ENCODE peak calls at places on chromosomes 4 and X, in seven cellular contexts. S is upper lobe of right lung, L is A673, X is IMR-90, V is transverse colon, M is sigmoid colon, C is breast epithelium. Z is an unnamed sample.

GRCh38 chrX:72245461-72246089 is 6.7 kb upstream of the ERCC6L start:
- DNase-seq in V (peak; percentile 73), C (no peak), M (no peak), L (peak; percentile 82), X (peak; percentile 61), S (no peak), Z (no peak)

GRCh38 chr4:101050088-101050835 is 297.1 kb downstream of the PPP3CA start:
- DNase-seq in M (no peak), X (no peak), V (no peak), C (no peak), L (no peak), S (no peak), Z (no peak)

GRCh38 chr4:112266823-112267222 is 18.9 kb downstream of the TIFA start:
- DNase-seq in C (no peak), L (peak; percentile 28), S (no peak), X (peak; percentile 52), V (no peak), M (no peak), Z (no peak)

GRCh38 chr4:113947484-113947883 is 32.0 kb downstream of the ARSJ start:
- DNase-seq in L (no peak), C (no peak), M (no peak), S (no peak), V (no peak), X (no peak), Z (no peak)

GRCh38 chrX:17669458-17669857 is 67.8 kb upstream of the SCML1 start:
- DNase-seq in L (no peak), X (no peak), S (no peak), M (no peak), C (no peak), V (no peak), Z (no peak)

GRCh38 chr4:11428701-11429571 is at the start of gene HS3ST1:
- DNase-seq in S (peak; percentile 88), M (peak; percentile 87), V (peak; percentile 91), C (peak; percentile 70), X (peak; percentile 8), L (no peak), Z (peak; percentile 80)

GRCh38 chr4:156790866-156791265 is 180.7 kb downstream of the PDGFC start:
- DNase-seq in X (peak; percentile 73), C (no peak), L (peak; percentile 49), V (no peak), M (no peak), S (no peak), Z (no peak)

GRCh38 chr4:47837582-47838294 is at the start of gene CORIN:
- DNase-seq in C (no peak), M (no peak), L (no peak), X (no peak), S (peak; percentile 70), V (peak; percentile 27), Z (no peak)

GRCh38 chr4:3781193-3781886 is 15.2 kb downstream of the ADRA2C start:
- DNase-seq in M (no peak), C (no peak), X (no peak), V (no peak), S (no peak), L (peak; percentile 26), Z (no peak)

GRCh38 chr4:55637272-55637820 is 1.2 kb upstream of the NMU start:
- DNase-seq in S (no peak), X (no peak), M (no peak), C (no peak), L (no peak), V (no peak), Z (no peak)

DNA sequence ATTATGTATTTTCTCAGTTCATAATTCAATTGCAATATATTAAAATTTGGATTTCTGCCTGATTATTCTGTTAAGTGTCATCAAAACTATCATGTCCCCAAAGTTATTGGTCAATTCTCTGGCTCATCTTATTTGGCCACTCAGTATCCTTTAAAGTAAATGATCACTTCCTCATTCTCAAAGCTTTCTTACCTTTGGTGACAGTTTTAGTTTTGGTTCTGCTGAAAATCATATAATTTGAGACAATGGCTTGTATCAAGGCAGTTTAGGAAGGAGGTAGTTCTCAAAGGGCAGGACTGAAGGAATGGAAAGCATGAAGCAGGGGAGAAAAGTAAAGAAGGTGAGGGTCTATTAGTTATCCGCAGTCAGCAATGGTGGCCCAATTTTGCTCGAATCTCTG is 1832.1 kb downstream of the ARAP2 start:
- DNase-seq in S (no peak), L (no peak), M (no peak), C (no peak), V (no peak), X (no peak), Z (no peak)
- TF ChIP-seq CTCF in S (no peak), L (no peak), M (no peak), C (no peak), V (no peak), X (no peak), Z (no peak)

GRCh38 chr4:145307763-145308430 is 127.5 kb upstream of the OTUD4 start:
- DNase-seq in V (no peak), C (no peak), L (no peak), X (no peak), M (no peak), S (no peak), Z (no peak)

GRCh38 chr4:145302725-145303124 is 122.3 kb upstream of the OTUD4 start:
- DNase-seq in C (no peak), X (no peak), L (no peak), S (no peak), V (no peak), M (no peak), Z (no peak)

GRCh38 chr4:145307120-145307519 is 126.7 kb upstream of the OTUD4 start:
- DNase-seq in S (no peak), C (no peak), M (no peak), V (no peak), L (no peak), X (no peak), Z (no peak)

GRCh38 chr4:145308598-145308997 is 128.2 kb upstream of the OTUD4 start:
- DNase-seq in V (no peak), X (peak; percentile 22), S (no peak), L (no peak), M (no peak), C (no peak), Z (no peak)
- H3K4me1 ChIP-seq in V (no peaks in the 10 kb centered on the region), X (no peaks in the 10 kb centered on the region), S (no peaks in the 10 kb centered on the region), L (no peaks in the 10 kb centered on the region), M (peaks cover 5% of the 10 kb centered on the region), C (no peaks in the 10 kb centered on the region), Z (no peaks in the 10 kb centered on the region)

GRCh38 chr4:8473920-8474590 is 33.5 kb downstream of the TRMT44 start:
- DNase-seq in V (no peak), L (no peak), C (no peak), X (no peak), S (no peak), M (no peak), Z (no peak)

GRCh38 chr4:8477095-8477635 is 36.6 kb downstream of the TRMT44 start:
- DNase-seq in M (no peak), X (no peak), V (no peak), S (no peak), C (no peak), L (no peak), Z (no peak)

GRCh38 chr4:8477676-8478075 is 37.1 kb downstream of the TRMT44 start:
- DNase-seq in V (no peak), M (no peak), C (no peak), S (no peak), L (no peak), X (no peak), Z (no peak)

GRCh38 chr4:8474856-8475255 is 34.3 kb downstream of the TRMT44 start:
- DNase-seq in L (no peak), V (no peak), S (no peak), C (no peak), X (no peak), M (no peak), Z (no peak)

GRCh38 chr4:8475751-8476575 is 35.4 kb downstream of the TRMT44 start:
- DNase-seq in C (no peak), S (no peak), M (no peak), V (no peak), X (no peak), L (no peak), Z (no peak)
- TF ChIP-seq CTCF in C (no peak), S (no peak), M (no peak), V (no peak), X (no peak), L (no peak), Z (no peak)

GRCh38 chr4:94550352-94550751 is 98.6 kb downstream of the PDLIM5 start:
- DNase-seq in C (no peak), X (no peak), S (no peak), L (no peak), V (no peak), M (no peak), Z (no peak)

GRCh38 chr4:94546949-94547348 is 95.2 kb downstream of the PDLIM5 start:
- DNase-seq in S (no peak), M (no peak), V (no peak), C (no peak), X (no peak), L (no peak), Z (no peak)

GRCh38 chr4:94545296-94545695 is 93.6 kb downstream of the PDLIM5 start:
- DNase-seq in C (no peak), S (no peak), L (no peak), X (peak; percentile 63), V (no peak), M (no peak), Z (no peak)

GRCh38 chr4:94550851-94551250 is 99.1 kb downstream of the PDLIM5 start:
- DNase-seq in C (no peak), S (no peak), M (no peak), L (no peak), X (no peak), V (no peak), Z (no peak)

DNA sequence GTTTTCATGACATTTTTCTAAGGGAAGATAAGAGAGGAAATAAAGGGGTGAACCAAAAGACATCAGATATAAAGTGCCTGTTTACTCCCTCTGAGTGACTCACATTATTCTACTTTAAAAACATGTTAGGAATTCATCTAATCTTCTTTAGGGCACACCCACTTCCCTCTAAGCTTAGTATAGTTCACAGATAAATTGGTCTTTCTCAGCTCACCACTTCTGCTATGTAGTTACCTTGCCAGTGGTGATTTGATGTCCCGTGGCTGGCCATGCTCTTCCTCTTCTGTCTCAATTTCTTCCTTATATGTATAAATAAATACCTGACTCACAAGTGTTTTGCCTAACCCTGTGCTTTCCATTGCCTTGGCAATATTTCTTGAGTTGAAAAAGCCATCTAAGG is 96.8 kb downstream of the PDLIM5 start:
- DNase-seq in M (no peak), L (peak; percentile 57), S (no peak), V (no peak), C (no peak), X (peak; percentile 82), Z (no peak)
- H3K4me1 ChIP-seq in M (peaks cover 26% of the 10 kb centered on the region), L (peaks cover 28% of the 10 kb centered on the region), S (peaks cover 11% of the 10 kb centered on the region), V (peaks cover 12% of the 10 kb centered on the region), C (no peaks in the 10 kb centered on the region), X (peaks cover 3% of the 10 kb centered on the region), Z (no peaks in the 10 kb centered on the region)

GRCh38 chr4:74546020-74546419 is 101.1 kb downstream of the AREG start:
- DNase-seq in C (no peak), V (no peak), S (no peak), M (no peak), L (peak; percentile 67), X (no peak), Z (no peak)
- TF ChIP-seq CTCF in C (no peak), V (no peak), S (no peak), M (no peak), L (no peak), X (no peak), Z (no peak)

DNA sequence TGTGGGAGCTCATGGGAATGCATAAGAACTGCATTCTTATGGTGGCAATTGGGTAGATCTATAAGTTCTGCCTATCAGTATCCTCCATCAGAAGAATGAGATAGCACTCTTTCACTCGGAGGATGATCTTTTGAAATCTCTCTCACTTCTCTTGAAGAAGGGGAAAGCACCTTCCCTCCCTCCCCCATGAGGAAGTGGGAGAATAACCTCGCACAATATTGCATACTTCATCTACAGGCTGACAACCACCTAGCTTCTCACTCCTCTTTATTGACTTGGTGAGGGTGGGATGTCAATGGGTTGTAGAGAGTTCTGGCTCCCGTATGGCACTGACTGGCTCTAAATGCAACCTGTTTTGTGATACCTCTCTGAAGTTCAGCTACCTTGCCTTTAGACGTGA is 146.7 kb upstream of the SPOCK3 start:
- DNase-seq in V (no peak), C (no peak), S (no peak), L (no peak), X (no peak), M (no peak), Z (no peak)
- H3K4me1 ChIP-seq in V (no peaks in the 10 kb centered on the region), C (no peaks in the 10 kb centered on the region), S (no peaks in the 10 kb centered on the region), L (no peaks in the 10 kb centered on the region), X (no peaks in the 10 kb centered on the region), M (no peaks in the 10 kb centered on the region), Z (no peaks in the 10 kb centered on the region)